ENCODE peak calls at places on chromosomes 1 and 21, in five cellular contexts. N is activated B cell treated with CpG ODN at 0.5 μM for 24 hours; Z is AG09319; U is CD8-positive, alpha-beta T cell; M is RWPE1. K is an unnamed sample.

GRCh38 chr1:230807551-230808267 is 60.5 kb downstream of the CAPN9 start:
- DNase-seq in Z (no peak), N (no peak), M (no peak), U (no peak), K (no peak)

GRCh38 chr1:178417858-178418257 is 78.9 kb downstream of the CLEC20A start:
- DNase-seq in U (no peak), M (peak), Z (no peak), N (no peak), K (no peak)

GRCh38 chr1:179310721-179311120 is 17.1 kb downstream of the SOAT1 start:
- DNase-seq in Z (no peak), U (no peak), N (no peak), M (peak), K (no peak)

GRCh38 chr1:14420686-14421085 is 177.8 kb upstream of the KAZN start:
- DNase-seq in M (no peak), N (no peak), U (no peak), Z (no peak), K (no peak)

GRCh38 chr1:33637846-33638440 is 165.5 kb downstream of the ZSCAN20 start:
- DNase-seq in M (no peak), Z (no peak), N (no peak), U (no peak), K (no peak)

GRCh38 chr1:2113620-2114135 is 63.5 kb downstream of the PRKCZ start:
- DNase-seq in M (no peak), Z (no peak), U (no peak), N (no peak), K (no peak)

GRCh38 chr1:248627971-248628844 is 6.7 kb downstream of the OR2T11 start:
- DNase-seq in N (no peak), Z (no peak), M (no peak), U (no peak), K (no peak)

GRCh38 chr1:248924696-248925532 is 18.9 kb downstream of the PGBD2 start:
- DNase-seq in U (peak), Z (no peak), M (peak), N (no peak), K (no peak)

GRCh38 chr1:19229229-19229628 is 19.2 kb upstream of the UBR4 start:
- DNase-seq in U (no peak), M (no peak), Z (no peak), N (no peak), K (no peak)

GRCh38 chr21:36330904-36331303 is 10.9 kb downstream of the MORC3 start:
- DNase-seq in M (peak), U (peak), N (no peak), Z (no peak), K (peak)

GRCh38 chr1:161032409-161032808 is 6.4 kb downstream of the TSTD1 start:
- DNase-seq in M (no peak), Z (no peak), N (no peak), U (no peak), K (no peak)

GRCh38 chr21:14736672-14737071 is 190.6 kb upstream of the SAMSN1 start:
- DNase-seq in M (no peak), U (no peak), N (no peak), Z (no peak), K (no peak)

GRCh38 chr1:77687519-77687906 is 5.1 kb upstream of the ZZZ3 start:
- DNase-seq in U (no peak), Z (no peak), N (no peak), M (no peak), K (no peak)

GRCh38 chr21:30044447-30045064 is 104.8 kb upstream of the GRIK1 start:
- DNase-seq in N (no peak), U (no peak), M (peak), Z (no peak), K (no peak)

GRCh38 chr1:165129568-165130164 is 226.8 kb downstream of the LMX1A start:
- DNase-seq in U (no peak), Z (no peak), N (no peak), M (peak), K (peak)

GRCh38 chr1:223341111-223341510 is 22.9 kb downstream of the SUSD4 start:
- DNase-seq in M (no peak), U (no peak), N (no peak), Z (peak), K (no peak)

GRCh38 chr1:48853006-48853405 is 76.3 kb upstream of the BEND5 start:
- DNase-seq in U (no peak), Z (peak), M (peak), N (no peak), K (no peak)

GRCh38 chr1:221961532-221962292 is 219.8 kb upstream of the DUSP10 start:
- DNase-seq in N (no peak), M (peak), U (peak), Z (peak), K (no peak)

GRCh38 chr1:21495225-21495820 is 13.9 kb upstream of the ALPL start:
- DNase-seq in M (no peak), N (no peak), U (no peak), Z (no peak), K (no peak)

GRCh38 chr1:234881893-234882771 is 246.5 kb downstream of the TOMM20 start:
- DNase-seq in N (no peak), U (no peak), M (no peak), Z (no peak), K (no peak)

GRCh38 chr1:206521002-206521585 is 13.8 kb downstream of the RASSF5 start:
- DNase-seq in Z (no peak), M (no peak), U (no peak), N (no peak), K (no peak)

GRCh38 chr1:110765640-110766335 is 91.0 kb upstream of the KCNA3 start:
- DNase-seq in N (no peak), U (peak), Z (peak), M (peak), K (peak)

GRCh38 chr1:71462247-71462646 is 381.4 kb upstream of the ZRANB2 start:
- DNase-seq in U (no peak), M (no peak), N (no peak), Z (no peak), K (no peak)

GRCh38 chr1:238474263-238474662 is 583.5 kb upstream of the ZP4 start:
- DNase-seq in Z (no peak), N (no peak), M (no peak), U (no peak), K (no peak)

GRCh38 chr1:244424649-244425334 is 26.9 kb downstream of the ADSS2 start:
- DNase-seq in M (no peak), Z (no peak), U (no peak), N (no peak), K (no peak)

GRCh38 chr1:1906185-1907097 is 8.6 kb upstream of the CALML6 start:
- DNase-seq in N (peak), U (peak), M (peak), Z (peak), K (peak)

GRCh38 chr1:84442256-84442655 is 36.8 kb upstream of the RPF1 start:
- DNase-seq in Z (peak), N (no peak), U (no peak), M (peak), K (peak)

GRCh38 chr21:45698493-45698947 is 55.0 kb downstream of the PCBP3 start:
- DNase-seq in M (peak), Z (peak), U (no peak), N (no peak), K (no peak)

GRCh38 chr1:111789666-111790316 is 34.1 kb downstream of the DDX20 start:
- DNase-seq in N (no peak), Z (peak), U (no peak), M (no peak), K (no peak)

DNA sequence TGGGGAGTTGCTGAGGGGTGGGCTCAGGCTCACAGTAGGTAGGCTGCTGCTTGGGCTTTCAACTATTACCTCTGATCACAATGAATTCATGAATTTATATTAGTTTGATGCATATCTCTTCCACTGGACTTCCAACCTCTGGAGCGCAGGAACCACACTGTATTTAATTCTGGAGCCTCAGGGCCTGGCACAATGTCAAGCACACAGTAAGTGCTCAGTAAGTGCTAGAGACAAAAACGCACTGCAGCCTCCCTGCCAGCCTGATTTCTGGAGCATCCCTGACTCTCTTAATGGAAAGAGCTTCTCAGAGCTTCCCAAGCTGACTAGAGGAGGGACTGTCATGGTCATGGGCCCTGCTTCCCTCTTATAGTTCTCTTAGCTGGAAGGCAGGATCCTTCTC is 33.8 kb downstream of the NUAK2 start:
- DNase-seq in Z (no peak), M (no peak), U (no peak), N (no peak), K (no peak)
- TF ChIP-seq CTCF in Z (no peak), M (no peak), U (no peak), N (no peak), K (no peak)

GRCh38 chr21:31347435-31348032 is 3.5 kb upstream of the TIAM1 start:
- DNase-seq in N (no peak), U (no peak), M (peak), Z (no peak), K (no peak)
- TF ChIP-seq CTCF in N (no peak), U (no peak), M (peak), Z (peak), K (peak)

DNA sequence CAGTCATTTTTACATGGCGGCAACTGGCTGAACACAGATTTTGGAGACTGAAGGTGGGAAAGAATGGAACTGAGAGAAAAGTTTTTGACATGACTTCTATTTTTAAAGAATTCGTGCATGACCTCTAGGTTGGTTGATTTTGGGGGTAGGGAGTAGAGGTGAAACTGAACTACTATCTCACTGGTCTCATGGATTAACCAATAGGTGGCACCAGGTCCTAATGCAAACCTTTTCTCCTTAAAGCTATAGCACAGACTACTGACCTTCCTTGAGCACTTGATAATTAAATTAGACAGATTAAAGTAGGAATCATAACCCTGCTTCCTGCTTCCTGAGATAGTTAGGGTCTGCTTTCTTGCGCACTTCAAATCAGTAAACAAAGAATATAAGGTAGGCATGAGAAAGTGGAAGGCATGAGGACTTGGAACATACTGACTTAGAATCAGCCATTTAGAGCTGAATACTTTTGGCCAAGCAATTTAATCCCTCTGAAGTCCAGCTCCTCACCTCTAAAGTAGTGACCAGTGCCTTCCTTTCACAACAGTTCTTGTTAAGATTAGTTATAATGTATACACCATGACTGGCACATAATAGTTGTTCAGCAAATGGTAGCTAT is 206.0 kb downstream of the CENPF start:
- DNase-seq in N (no peak), M (peak), U (no peak), Z (no peak), K (no peak)
- TF ChIP-seq CTCF in N (no peak), M (peak), U (no peak), Z (peak), K (peak)

GRCh38 chr21:28738882-28739281 is 253.8 kb downstream of the LTN1 start:
- DNase-seq in M (no peak), U (no peak), N (no peak), Z (no peak), K (no peak)

GRCh38 chr21:28742527-28742926 is 250.2 kb downstream of the LTN1 start:
- DNase-seq in U (no peak), N (no peak), M (peak), Z (no peak), K (no peak)

GRCh38 chr21:28737671-28738279 is 254.9 kb downstream of the LTN1 start:
- DNase-seq in U (no peak), N (no peak), M (peak), Z (no peak), K (no peak)

GRCh38 chr21:28734522-28735175 is 258.0 kb downstream of the LTN1 start:
- DNase-seq in U (no peak), Z (no peak), M (no peak), N (no peak), K (no peak)

GRCh38 chr21:28738305-28738704 is 254.4 kb downstream of the LTN1 start:
- DNase-seq in U (no peak), Z (no peak), N (no peak), M (no peak), K (no peak)
- TF ChIP-seq CTCF in U (no peak), Z (no peak), N (no peak), M (no peak), K (no peak)

GRCh38 chr1:37860346-37860666 is 914 bp upstream of the MTF1 start:
- DNase-seq in Z (no peak), N (no peak), M (no peak), U (no peak), K (no peak)
- TF ChIP-seq CTCF in Z (no peak), N (peak), M (peak), U (no peak), K (no peak)

GRCh38 chr1:218817747-218818146 is 355.9 kb upstream of the LYPLAL1 start:
- DNase-seq in M (no peak), N (no peak), U (no peak), Z (no peak), K (no peak)

GRCh38 chr1:218813247-218813646 is 360.4 kb upstream of the LYPLAL1 start:
- DNase-seq in U (no peak), Z (no peak), N (no peak), M (no peak), K (no peak)

GRCh38 chr1:218812360-218812759 is 361.3 kb upstream of the LYPLAL1 start:
- DNase-seq in M (no peak), U (no peak), Z (no peak), N (no peak), K (no peak)

GRCh38 chr1:218815076-218815475 is 358.6 kb upstream of the LYPLAL1 start:
- DNase-seq in Z (no peak), M (no peak), N (no peak), U (no peak), K (no peak)

DNA sequence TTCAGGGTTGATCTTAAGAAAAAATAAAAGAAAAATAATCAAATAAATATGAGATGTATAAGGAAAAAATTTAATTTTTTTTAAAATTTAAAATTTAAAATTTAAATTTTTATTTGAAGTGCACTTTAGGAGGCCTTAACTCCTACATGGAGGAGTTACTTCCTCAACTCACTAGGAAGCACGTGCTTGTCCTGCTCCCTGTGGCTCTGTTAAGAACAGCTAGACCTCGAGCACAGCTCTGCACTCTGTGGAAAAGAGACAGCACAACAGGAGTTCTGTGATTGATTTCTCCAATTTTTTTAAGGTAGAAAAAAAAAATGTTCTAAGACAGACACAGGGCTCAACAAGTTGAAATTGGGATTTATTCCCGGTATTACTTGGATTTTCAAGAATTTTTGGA is 356.7 kb upstream of the LYPLAL1 start:
- DNase-seq in Z (no peak), M (no peak), N (no peak), U (no peak), K (no peak)
- TF ChIP-seq CTCF in Z (no peak), M (no peak), N (no peak), U (no peak), K (no peak)

K was measured in D721Med.